ENCODE peak calls at places on chromosomes 6 and 20, in ten cellular contexts. P is HAP-1, Q is fibroblast of mammary gland, A is prostate gland, S is foreskin fibroblast, E is HCT116, L is ovary, V is AG10803, T is heart right ventricle, H is GM12865. J is an unnamed sample.

GRCh38 chr20:50356522-50356880 is 153.7 kb upstream of the PTPN1 start:
- DNase-seq in P (no peak), Q (no peak), A (no peak), S (no peak), E (no peak), L (peak), V (no peak), T (no peak), H (no peak), J (no peak)

GRCh38 chr20:199996-200395 is 10.5 kb upstream of the DEFB128 start:
- DNase-seq in P (no peak), Q (no peak), A (no peak), S (no peak), E (no peak), L (no peak), V (peak), T (no peak), H (no peak), J (no peak)

GRCh38 chr20:38143646-38144554 is 21.2 kb downstream of the TGM2 start:
- DNase-seq in P (peak), Q (peak), A (no peak), S (peak), E (no peak), L (no peak), V (peak), T (no peak), H (no peak), J (no peak)

GRCh38 chr6:79574636-79575035 is 37.4 kb upstream of the LCA5 start:
- DNase-seq in P (no peak), Q (peak), A (no peak), S (peak), E (peak), L (no peak), V (peak), T (no peak), H (no peak), J (no peak)

GRCh38 chr6:27176096-27176495 is 71.4 kb upstream of the PRSS16 start:
- DNase-seq in P (no peak), Q (peak), A (no peak), S (no peak), E (no peak), L (no peak), V (peak), T (no peak), H (peak), J (no peak)

GRCh38 chr20:2612073-2612472 is 40.4 kb upstream of the NOP56 start:
- DNase-seq in P (no peak), Q (no peak), A (no peak), S (no peak), E (no peak), L (no peak), V (no peak), T (no peak), H (no peak), J (no peak)

GRCh38 chr20:51195419-51195901 is 172.6 kb upstream of the KCNG1 start:
- DNase-seq in P (no peak), Q (peak), A (no peak), S (peak), E (no peak), L (no peak), V (peak), T (no peak), H (no peak), J (no peak)

GRCh38 chr6:158046201-158047119 is 64.8 kb downstream of the SYNJ2 start:
- DNase-seq in P (no peak), Q (no peak), A (no peak), S (no peak), E (no peak), L (no peak), V (no peak), T (no peak), H (peak), J (peak)

GRCh38 chr6:98239057-98239456 is 595.3 kb upstream of the POU3F2 start:
- DNase-seq in P (no peak), Q (no peak), A (no peak), S (no peak), E (no peak), L (no peak), V (no peak), T (no peak), H (no peak), J (no peak)

GRCh38 chr6:134517145-134517658 is 199.3 kb upstream of the SGK1 start:
- DNase-seq in P (no peak), Q (peak), A (peak), S (peak), E (no peak), L (peak), V (peak), T (peak), H (no peak), J (no peak)

GRCh38 chr20:44762466-44763140 is 16.9 kb downstream of the KCNK15 start:
- DNase-seq in P (no peak), Q (no peak), A (no peak), S (no peak), E (no peak), L (no peak), V (no peak), T (no peak), H (no peak), J (no peak)

GRCh38 chr6:140382351-140382750 is 1007.9 kb upstream of the CITED2 start:
- DNase-seq in P (no peak), Q (no peak), A (no peak), S (no peak), E (no peak), L (no peak), V (peak), T (no peak), H (peak), J (no peak)

GRCh38 chr6:3281669-3282460 is 23.1 kb downstream of the PSMG4 start:
- DNase-seq in P (no peak), Q (peak), A (no peak), S (peak), E (no peak), L (peak), V (peak), T (no peak), H (no peak), J (no peak)

GRCh38 chr6:161498359-161498758 is 224.5 kb upstream of the AGPAT4 start:
- DNase-seq in P (peak), Q (peak), A (no peak), S (peak), E (peak), L (no peak), V (peak), T (no peak), H (peak), J (peak)

GRCh38 chr6:6195080-6195479 is 125.4 kb downstream of the F13A1 start:
- DNase-seq in P (no peak), Q (no peak), A (no peak), S (no peak), E (no peak), L (no peak), V (no peak), T (no peak), H (no peak), J (no peak)

GRCh38 chr6:12602951-12603710 is 113.4 kb upstream of the PHACTR1 start:
- DNase-seq in P (no peak), Q (peak), A (peak), S (peak), E (peak), L (no peak), V (peak), T (no peak), H (peak), J (no peak)

GRCh38 chr6:144330588-144330987 is 45.5 kb downstream of the UTRN start:
- DNase-seq in P (no peak), Q (no peak), A (peak), S (no peak), E (peak), L (no peak), V (no peak), T (no peak), H (no peak), J (no peak)

GRCh38 chr6:156662025-156662445 is 115.1 kb upstream of the ARID1B start:
- DNase-seq in P (no peak), Q (peak), A (no peak), S (peak), E (peak), L (no peak), V (peak), T (no peak), H (no peak), J (peak)

GRCh38 chr6:47743744-47744143 is 38.1 kb upstream of the OPN5 start:
- DNase-seq in P (no peak), Q (peak), A (no peak), S (no peak), E (no peak), L (no peak), V (peak), T (no peak), H (no peak), J (no peak)

GRCh38 chr6:42417641-42418112 is 34.0 kb downstream of the TRERF1 start:
- DNase-seq in P (no peak), Q (no peak), A (no peak), S (no peak), E (no peak), L (no peak), V (peak), T (no peak), H (no peak), J (peak)

GRCh38 chr20:36836591-36837329 is 39.2 kb upstream of the TLDC2 start:
- DNase-seq in P (peak), Q (peak), A (no peak), S (peak), E (peak), L (peak), V (peak), T (peak), H (peak), J (peak)

DNA sequence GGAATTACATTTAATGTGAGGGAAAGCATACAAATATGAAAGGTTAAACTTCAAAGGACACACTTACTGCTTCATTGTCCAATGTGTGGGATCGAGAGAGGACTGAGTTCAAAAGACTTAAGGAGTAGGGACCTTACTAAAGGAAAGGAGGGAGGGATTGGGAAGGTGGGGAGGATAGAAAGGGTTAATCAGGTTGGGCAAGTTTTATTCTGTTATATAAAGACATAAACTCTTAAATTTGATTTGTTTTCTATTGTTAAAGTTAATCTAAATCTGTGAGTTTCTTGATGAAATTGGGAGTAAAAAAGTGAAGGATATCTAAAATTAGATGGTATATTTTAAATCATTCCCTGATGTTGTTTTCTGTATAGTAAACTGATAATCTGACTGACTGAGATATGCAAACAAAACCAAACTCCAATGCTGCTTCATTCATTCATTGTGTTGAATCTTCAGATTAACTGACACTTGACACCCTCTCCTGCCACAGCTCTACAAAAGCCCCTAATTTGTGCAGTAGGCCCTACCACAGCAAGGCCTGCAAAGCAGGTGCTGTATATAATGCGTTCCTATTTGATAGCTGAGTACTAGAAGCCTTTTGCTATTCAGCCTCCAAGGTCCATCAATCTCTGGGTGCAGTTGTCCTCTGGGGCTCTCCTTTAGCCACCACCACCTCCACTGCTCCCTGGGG is 1.3 kb upstream of the UBE2J1 start:
- DNase-seq in P (peak), Q (no peak), A (no peak), S (no peak), E (no peak), L (no peak), V (no peak), T (no peak), H (peak), J (peak)
- H3K4me3 ChIP-seq in P (no peak), Q (no peak), A (no peak), S (no peak), E (no peak), L (no peak), V (no peak), T (peak), H (peak), J (no peak)

DNA sequence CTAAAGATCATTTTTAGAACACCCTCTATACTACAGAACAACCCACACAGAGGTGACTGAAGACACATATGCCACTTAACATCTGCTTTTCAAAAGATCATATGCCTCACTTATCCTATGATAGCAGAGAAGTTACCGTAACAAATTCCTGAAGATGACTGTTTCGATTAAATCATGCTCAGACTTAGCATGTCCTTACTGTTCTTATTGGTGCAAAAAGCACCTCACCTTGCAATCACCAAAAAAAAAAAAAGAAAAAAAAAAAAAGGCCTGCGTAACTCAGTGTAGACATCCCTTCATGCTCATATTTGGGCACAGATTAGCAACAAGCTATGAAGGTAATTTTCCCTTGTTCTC is 17.7 kb upstream of the DST start:
- DNase-seq in P (no peak), Q (no peak), A (no peak), S (no peak), E (no peak), L (no peak), V (no peak), T (no peak), H (no peak), J (no peak)
- H3K4me3 ChIP-seq in P (no peak), Q (no peak), A (no peak), S (no peak), E (no peak), L (no peak), V (no peak), T (no peak), H (no peak), J (no peak)

DNA sequence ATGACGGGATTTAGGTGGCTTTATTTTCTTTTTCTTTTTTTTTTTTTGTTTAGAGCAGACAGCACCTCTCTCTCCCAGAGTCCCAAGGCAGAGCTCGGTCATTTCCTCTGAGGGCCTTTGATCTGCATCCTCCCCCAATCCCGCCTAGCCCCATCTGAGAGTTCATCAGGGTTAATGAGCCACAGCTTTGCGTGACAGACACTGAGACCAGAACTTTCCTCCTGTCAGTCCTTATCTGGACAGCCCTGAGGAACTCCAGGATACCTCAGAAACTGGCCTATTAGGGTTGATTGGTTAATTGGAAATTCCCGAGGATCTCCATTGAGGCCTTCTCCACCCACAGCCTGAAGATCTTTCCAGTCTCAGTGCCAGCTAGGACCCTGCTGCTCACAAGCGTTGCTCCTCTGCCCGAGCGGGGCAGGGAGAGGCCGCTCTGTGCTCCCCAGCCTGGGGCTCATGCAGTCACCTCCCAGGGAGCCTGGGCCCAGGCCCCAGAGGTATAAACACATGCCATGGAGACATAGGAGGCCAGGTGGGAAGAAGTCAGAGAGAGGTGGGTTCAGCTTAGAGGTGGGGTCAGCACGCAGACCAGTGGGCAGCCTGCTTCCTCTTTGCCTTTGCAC is 1.4 kb upstream of the LRRN4 start:
- DNase-seq in P (no peak), Q (no peak), A (no peak), S (no peak), E (no peak), L (no peak), V (no peak), T (no peak), H (peak), J (no peak)
- H3K4me3 ChIP-seq in P (no peak), Q (no peak), A (no peak), S (no peak), E (no peak), L (no peak), V (no peak), T (no peak), H (no peak), J (no peak)

GRCh38 chr20:63494084-63494419 is 4.8 kb downstream of the EEF1A2 start:
- DNase-seq in P (peak), Q (no peak), A (no peak), S (no peak), E (no peak), L (no peak), V (no peak), T (no peak), H (no peak), J (no peak)
- H3K4me3 ChIP-seq in P (no peak), Q (no peak), A (no peak), S (no peak), E (no peak), L (no peak), V (no peak), T (no peak), H (no peak), J (no peak)

GRCh38 chr6:107822154-107823046 is 1.7 kb downstream of the SCML4 start:
- DNase-seq in P (no peak), Q (no peak), A (no peak), S (no peak), E (no peak), L (no peak), V (no peak), T (no peak), H (peak), J (no peak)
- H3K4me3 ChIP-seq in P (no peak), Q (no peak), A (no peak), S (no peak), E (no peak), L (no peak), V (no peak), T (no peak), H (peak), J (no peak)

GRCh38 chr6:89413006-89413400 is 930 bp upstream of the RRAGD start:
- DNase-seq in P (peak), Q (no peak), A (peak), S (no peak), E (no peak), L (no peak), V (no peak), T (no peak), H (no peak), J (no peak)
- H3K4me3 ChIP-seq in P (peak), Q (no peak), A (peak), S (no peak), E (peak), L (peak), V (no peak), T (peak), H (peak), J (peak)

DNA sequence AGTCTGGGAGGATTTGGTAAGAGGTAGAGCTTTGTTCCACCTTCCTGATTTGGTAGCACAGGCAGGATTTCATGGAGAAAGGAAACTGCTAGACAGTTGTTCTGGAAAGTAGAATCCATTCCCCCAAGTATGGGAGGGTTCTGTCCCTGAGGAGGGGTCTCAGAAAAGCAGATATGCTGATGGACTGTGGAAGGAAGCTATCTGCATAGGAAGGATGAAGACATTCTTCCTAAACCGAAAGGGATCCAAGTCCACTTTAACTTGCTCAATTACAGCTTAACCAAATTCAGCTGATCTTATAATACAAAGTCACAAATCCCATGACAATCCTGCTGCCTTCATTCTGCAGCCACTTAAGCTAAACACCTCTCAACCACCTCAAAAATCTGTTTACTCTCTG is 2.6 kb downstream of the MAN1A1 start:
- DNase-seq in P (no peak), Q (no peak), A (no peak), S (no peak), E (no peak), L (no peak), V (no peak), T (no peak), H (no peak), J (no peak)
- H3K4me3 ChIP-seq in P (peak), Q (peak), A (no peak), S (peak), E (no peak), L (peak), V (peak), T (peak), H (peak), J (no peak)

GRCh38 chr6:148746363-148747144 is at the start of gene UST:
- DNase-seq in P (peak), Q (peak), A (peak), S (peak), E (peak), L (peak), V (peak), T (peak), H (peak), J (peak)
- H3K4me3 ChIP-seq in P (peak), Q (peak), A (peak), S (peak), E (peak), L (peak), V (peak), T (peak), H (peak), J (peak)

J was measured in Jurkat, Clone E6-1.